ENCODE peak calls at places on chromosomes 13 and 19, in six cellular contexts. H, Q, F, P, B and C are unnamed samples.

GRCh38 chr13:75541287-75541686 is 3.6 kb upstream of the COMMD6 start:
- DNase-seq in H (no peak), Q (no peak), F (no peak), P (no peak), B (no peak), C (peak; percentile 63)

GRCh38 chr19:679418-680286 is 3.5 kb downstream of the FSTL3 start:
- DNase-seq in H (peak; percentile 30), Q (peak; percentile 48), F (no peak), P (no peak), B (no peak), C (peak; percentile 67)

GRCh38 chr19:2454962-2455409 is 1.8 kb downstream of the LMNB2 start:
- DNase-seq in H (no peak), Q (no peak), F (no peak), P (no peak), B (no peak), C (no peak)

GRCh38 chr19:18340237-18340989 is at the start of gene PGPEP1:
- DNase-seq in H (peak; percentile 51), Q (peak; percentile 86), F (peak; percentile 48), P (peak; percentile 74), B (peak; percentile 31), C (peak; percentile 53)

GRCh38 chr13:107678075-107678689 is 537.2 kb downstream of the LIG4 start:
- DNase-seq in H (no peak), Q (no peak), F (no peak), P (no peak), B (no peak), C (no peak)

GRCh38 chr13:33289966-33290365 is 4.4 kb upstream of the STARD13 start:
- DNase-seq in H (no peak), Q (no peak), F (no peak), P (no peak), B (no peak), C (no peak)

GRCh38 chr13:94209110-94209509 is 270.4 kb downstream of the DCT start:
- DNase-seq in H (no peak), Q (no peak), F (no peak), P (no peak), B (no peak), C (no peak)

GRCh38 chr13:110517505-110518149 is 43.9 kb downstream of the RAB20 start:
- DNase-seq in H (no peak), Q (no peak), F (no peak), P (no peak), B (no peak), C (no peak)

GRCh38 chr13:50955212-50955611 is 45.6 kb downstream of the RNASEH2B start:
- DNase-seq in H (no peak), Q (no peak), F (no peak), P (no peak), B (no peak), C (no peak)

GRCh38 chr13:112658807-112659206 is 31.0 kb upstream of the ATP11A start:
- DNase-seq in H (no peak), Q (no peak), F (no peak), P (no peak), B (no peak), C (no peak)

GRCh38 chr19:45455707-45456499 is 11.9 kb upstream of the FOSB start:
- DNase-seq in H (no peak), Q (no peak), F (no peak), P (peak; percentile 97), B (no peak), C (peak; percentile 98)

GRCh38 chr13:113668491-113668971 is 1.5 kb downstream of the GRK1 start:
- DNase-seq in H (no peak), Q (no peak), F (no peak), P (peak; percentile 8), B (no peak), C (no peak)

GRCh38 chr13:43129511-43130130 is 106.2 kb downstream of the DNAJC15 start:
- DNase-seq in H (no peak), Q (no peak), F (no peak), P (no peak), B (no peak), C (no peak)